ENCODE peak calls at places on chromosomes 2 and 18, in four cellular contexts. P is adrenal gland, L is K562, H is IMR-90. Y is an unnamed sample.

GRCh38 chr18:41965856-41966255 is 10.8 kb downstream of the PIK3C3 start:
- DNase-seq in P (no peak), L (no peak), H (no peak), Y (no peak)

GRCh38 chr2:224252601-224253000 is 149.3 kb downstream of the FAM124B start:
- DNase-seq in H (peak; percentile 75), L (no peak), P (no peak), Y (no peak)

GRCh38 chr2:100655936-100656534 is 93.2 kb downstream of the PDCL3 start:
- DNase-seq in H (no peak), P (no peak), L (no peak), Y (no peak)

GRCh38 chr2:218582085-218582484 is 13.4 kb downstream of the CNOT9 start:
- DNase-seq in L (no peak), P (no peak), H (peak; percentile 90), Y (no peak)

GRCh38 chr2:242029422-242030225 is 160.1 kb downstream of the RTP5 start:
- DNase-seq in H (no peak), P (peak; percentile 12), L (no peak), Y (no peak)

GRCh38 chr2:85131116-85131515 is 2.1 kb upstream of the TCF7L1 start:
- DNase-seq in H (peak; percentile 40), L (peak; percentile 18), P (no peak), Y (no peak)

GRCh38 chr2:19504400-19505198 is 146.2 kb upstream of the OSR1 start:
- DNase-seq in P (no peak), H (no peak), L (no peak), Y (no peak)

GRCh38 chr2:74690571-74690970 is 36.5 kb downstream of the SEMA4F start:
- DNase-seq in H (peak; percentile 71), P (peak; percentile 32), L (peak; percentile 63), Y (no peak)

GRCh38 chr2:226796840-226797288 is 2.8 kb downstream of the IRS1 start:
- DNase-seq in L (no peak), H (peak; percentile 76), P (peak; percentile 62), Y (no peak)

GRCh38 chr2:144507441-144508161 is 12.3 kb downstream of the ZEB2 start:
- DNase-seq in L (no peak), P (no peak), H (no peak), Y (no peak)

GRCh38 chr18:79488311-79489047 is 92.7 kb downstream of the NFATC1 start:
- DNase-seq in P (no peak), L (no peak), H (no peak), Y (no peak)

GRCh38 chr2:229920011-229920781 is 1.6 kb downstream of the TRIP12 start:
- DNase-seq in L (peak; percentile 35), P (no peak), H (no peak), Y (no peak)

GRCh38 chr2:53028746-53029423 is 738.7 kb upstream of the CHAC2 start:
- DNase-seq in L (no peak), P (no peak), H (no peak), Y (no peak)

GRCh38 chr2:69163109-69163508 is 150.1 kb downstream of the ANTXR1 start:
- DNase-seq in L (peak; percentile 42), P (no peak), H (peak; percentile 88), Y (no peak)

GRCh38 chr2:37026050-37026449 is 58.1 kb downstream of the HEATR5B start:
- DNase-seq in H (no peak), P (no peak), L (peak; percentile 55), Y (no peak)

GRCh38 chr2:21415234-21415633 is 291.5 kb downstream of the TDRD15 start:
- DNase-seq in L (peak; percentile 6), P (no peak), H (no peak), Y (no peak)
- TF ChIP-seq CTCF in L (peak; percentile 17), P (no peak), H (no peak), Y (no peak)

DNA sequence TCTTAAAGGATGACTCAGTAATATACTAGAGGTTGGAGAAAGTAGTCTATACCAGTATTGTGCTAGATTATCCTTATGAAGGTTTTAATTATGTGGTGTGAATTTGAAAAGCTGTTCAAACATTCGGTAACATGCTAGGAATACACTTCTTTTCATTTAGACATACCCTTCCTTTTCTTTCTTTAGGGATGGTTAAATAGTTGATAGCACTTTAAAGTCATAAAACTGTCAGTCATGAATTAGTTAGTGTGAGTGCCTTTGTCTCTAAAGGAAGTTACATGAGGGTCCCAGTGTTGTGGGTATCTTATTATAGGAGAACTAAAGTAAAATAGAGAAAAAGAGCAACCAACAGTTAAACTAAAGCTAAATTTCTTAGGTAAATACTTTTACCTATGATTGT is 149.3 kb downstream of the CSRNP3 start:
- DNase-seq in H (no peak), P (no peak), L (no peak), Y (no peak)
- H3K4me1 ChIP-seq in H (no peaks in the 10 kb centered on the region), P (peaks cover 4% of the 10 kb centered on the region), L (no peaks in the 10 kb centered on the region), Y (peaks cover 9% of the 10 kb centered on the region)

GRCh38 chr2:89823556-89823955 is 1132.1 kb downstream of the RPIA start:
- DNase-seq in H (no peak), P (no peak), L (no peak), Y (no peak)
- H3K9me3 ChIP-seq in H (peaks cover 38% of the 10 kb centered on the region), P (no peaks in the 10 kb centered on the region), L (peaks cover 7% of the 10 kb centered on the region), Y (no peaks in the 10 kb centered on the region)

DNA sequence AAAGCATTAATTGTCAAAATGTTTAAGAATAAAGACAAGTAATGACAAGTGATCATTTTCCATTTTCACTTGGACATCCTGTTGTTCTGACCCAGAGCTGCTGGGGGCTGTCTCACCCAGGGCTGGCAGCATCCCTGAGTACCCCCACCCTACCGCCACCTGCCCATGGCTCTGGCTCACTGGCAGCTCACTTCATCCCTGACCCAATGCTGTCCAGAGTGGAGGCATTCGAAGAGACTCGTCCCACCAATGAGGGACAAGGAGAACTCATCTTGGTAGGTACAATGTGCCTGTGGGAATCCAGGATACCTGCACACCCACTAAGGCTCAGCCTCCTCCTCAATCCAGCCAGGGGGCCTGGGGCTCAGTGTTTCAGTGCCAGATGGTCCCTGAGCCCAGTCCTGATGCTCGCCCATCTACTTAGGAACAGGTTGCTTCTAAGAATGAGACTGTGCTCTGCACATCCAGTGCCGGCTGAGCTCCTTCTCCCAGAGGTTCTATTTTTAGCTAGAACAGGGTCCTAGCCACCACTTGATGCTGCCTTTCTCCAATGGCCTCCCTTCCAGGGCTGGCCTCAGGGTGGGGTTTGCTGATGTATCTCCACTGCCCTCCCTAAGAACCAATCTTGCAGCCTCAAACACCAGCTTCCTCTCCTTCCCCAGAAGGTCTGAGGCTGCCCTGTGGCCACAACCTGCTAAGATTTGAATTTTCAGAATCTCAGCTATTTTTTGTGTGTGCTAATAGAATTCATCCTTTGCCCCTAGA is 53.7 kb downstream of the ADD2 start:
- DNase-seq in P (no peak), L (no peak), H (no peak), Y (no peak)
- TF ChIP-seq CTCF in P (no peak), L (no peak), H (no peak), Y (no peak)

Y was measured in esophagus squamous epithelium.